ENCODE peak calls at places on chromosomes 4 and X, in six cellular contexts. C, V, H, B, X and E are unnamed samples.
A peak's percentile ranks its signal among the peaks of the same experiment; 100 is the strongest.

GRCh38 chr4:186728631-186729271 is 5.1 kb upstream of the FAT1 start:
- DNase-seq in C (no peak), V (no peak), H (no peak), B (no peak), X (no peak), E (no peak)

GRCh38 chr4:83212041-83212851 is 72.4 kb downstream of the COQ2 start:
- DNase-seq in C (no peak), V (no peak), H (no peak), B (peak; percentile 44), X (no peak), E (peak; percentile 86)

GRCh38 chr4:17494258-17494657 is 17.6 kb downstream of the QDPR start:
- DNase-seq in C (no peak), V (no peak), H (no peak), B (no peak), X (no peak), E (no peak)

GRCh38 chrX:56733459-56734046 is 4.5 kb downstream of the NBDY start:
- DNase-seq in C (peak; percentile 36), V (no peak), H (peak; percentile 3), B (peak; percentile 27), X (peak; percentile 54), E (no peak)

GRCh38 chrX:128818690-128819089 is 704.6 kb downstream of the SMARCA1 start:
- DNase-seq in C (no peak), V (no peak), H (no peak), B (no peak), X (no peak), E (no peak)

GRCh38 chr4:31005037-31005436 is 284.9 kb downstream of the PCDH7 start:
- DNase-seq in C (no peak), V (no peak), H (no peak), B (no peak), X (no peak), E (no peak)

GRCh38 chr4:76003015-76003414 is 4.3 kb downstream of the CXCL9 start:
- DNase-seq in C (no peak), V (no peak), H (no peak), B (no peak), X (peak; percentile 66), E (no peak)

GRCh38 chr4:74919783-74920182 is 13.1 kb upstream of the PARM1 start:
- DNase-seq in C (no peak), V (no peak), H (no peak), B (no peak), X (no peak), E (no peak)

GRCh38 chrX:48835524-48836329 is at the start of gene PCSK1N:
- DNase-seq in C (no peak), V (peak; percentile 60), H (no peak), B (peak; percentile 11), X (no peak), E (no peak)

GRCh38 chrX:48831136-48831908 is 4.1 kb downstream of the PCSK1N start:
- DNase-seq in C (no peak), V (no peak), H (no peak), B (no peak), X (no peak), E (no peak)

GRCh38 chrX:48834383-48834709 is 1.1 kb downstream of the PCSK1N start:
- DNase-seq in C (no peak), V (no peak), H (no peak), B (no peak), X (no peak), E (no peak)

GRCh38 chrX:48831909-48832291 is 3.5 kb downstream of the PCSK1N start:
- DNase-seq in C (no peak), V (peak; percentile 33), H (no peak), B (no peak), X (no peak), E (no peak)

GRCh38 chrX:48833531-48834138 is 1.8 kb downstream of the PCSK1N start:
- DNase-seq in C (no peak), V (no peak), H (no peak), B (no peak), X (no peak), E (no peak)
- TF ChIP-seq CTCF in C (no peak), V (peak; percentile 13), H (no peak), B (no peak), X (no peak), E (no peak)

DNA sequence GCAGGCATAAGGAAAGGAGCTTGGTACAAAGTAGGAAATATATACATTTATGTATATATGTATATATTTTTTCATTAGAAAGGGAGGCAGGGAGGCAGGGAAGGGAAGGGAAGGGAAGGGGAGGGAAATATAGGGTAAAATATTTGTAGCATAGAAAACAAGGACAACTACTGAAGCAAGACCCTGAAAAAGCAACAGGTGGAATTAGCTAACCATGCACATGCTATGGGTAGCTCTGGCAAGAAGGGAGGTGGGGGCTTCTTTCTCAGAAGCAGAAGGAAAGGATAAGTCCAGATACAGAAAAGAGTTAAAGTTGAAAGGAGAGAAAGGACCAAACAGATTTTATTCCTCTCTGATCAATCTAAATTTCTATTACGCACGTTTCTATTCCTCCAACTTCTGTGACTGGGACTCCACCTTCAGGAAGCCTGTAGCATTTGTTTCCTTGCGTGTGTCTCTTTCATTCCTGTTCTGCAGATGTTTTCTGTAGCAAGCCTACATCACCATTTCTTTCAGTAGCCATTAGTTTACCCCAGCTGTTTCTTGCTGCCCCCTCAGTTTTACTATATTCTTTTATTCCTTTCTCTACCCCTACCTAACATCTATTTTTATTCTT is 82.9 kb downstream of the OR13H1 start:
- DNase-seq in C (no peak), V (no peak), H (no peak), B (no peak), X (no peak), E (no peak)
- TF ChIP-seq CTCF in C (no peak), V (peak; percentile 78), H (no peak), B (no peak), X (no peak), E (no peak)

DNA sequence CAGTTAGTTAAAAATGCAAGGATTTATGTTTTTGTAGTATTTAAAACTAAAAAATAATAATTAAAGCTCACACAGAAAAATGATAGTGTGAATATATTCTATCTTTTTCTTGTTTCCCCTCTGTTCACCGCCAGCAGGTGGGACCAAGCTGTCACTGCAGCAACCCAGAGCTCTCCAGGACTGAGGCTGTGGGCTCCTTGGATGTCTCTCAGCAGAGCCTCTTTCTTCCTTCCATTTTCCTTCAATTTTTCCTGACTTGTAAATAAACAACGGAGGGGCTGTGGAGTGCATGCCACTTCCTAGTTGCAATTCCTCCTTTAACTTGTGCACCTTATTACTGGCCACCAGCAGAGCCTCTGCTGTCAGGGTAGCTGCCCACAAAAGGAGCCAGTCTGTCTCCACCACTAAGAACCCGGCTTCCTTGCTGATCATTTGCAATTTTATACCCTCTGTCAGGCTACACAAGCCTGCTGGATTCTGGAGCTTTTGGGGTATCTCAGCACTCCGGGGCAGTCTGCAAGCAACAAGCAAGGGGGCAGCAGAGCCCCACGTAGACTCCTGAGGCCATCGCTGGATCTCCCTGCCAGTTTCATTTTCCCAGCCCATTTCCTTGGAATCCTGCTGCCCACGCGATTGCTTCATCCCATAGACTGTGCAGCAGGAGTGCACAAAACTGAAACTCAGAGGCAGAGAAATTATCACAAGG is 1467.4 kb downstream of the C4orf33 start:
- DNase-seq in C (no peak), V (peak; percentile 81), H (peak; percentile 51), B (no peak), X (no peak), E (no peak)
- TF ChIP-seq CTCF in C (no peak), V (peak; percentile 79), H (peak; percentile 79), B (no peak), X (no peak), E (no peak)

GRCh38 chr4:185224597-185224996 is 15.2 kb downstream of the SNX25 start:
- DNase-seq in C (no peak), V (no peak), H (no peak), B (no peak), X (no peak), E (no peak)
- TF ChIP-seq CTCF in C (no peak), V (peak; percentile 20), H (peak; percentile 33), B (no peak), X (no peak), E (peak; percentile 25)